ENCODE peak calls at places on chromosomes 2 and 18, in ten cellular contexts. L is GM12864, R is AG10803, U is PC-9, F is thoracic aorta, Y is testis, A is transverse colon, W is Peyer's patch, K is AG09309, V is ovary. M is an unnamed sample.

GRCh38 chr2:70086278-70086837 is 919 bp upstream of the PCBP1 start:
- DNase-seq in L (peak), R (peak), U (peak), F (peak), Y (peak), A (peak), W (no peak), K (no peak), V (peak), M (peak)

GRCh38 chr2:62293490-62294212 is 97.7 kb downstream of the B3GNT2 start:
- DNase-seq in L (no peak), R (no peak), U (peak), F (no peak), Y (peak), A (peak), W (peak), K (no peak), V (peak), M (no peak)

GRCh38 chr2:75801234-75801982 is 90.7 kb upstream of the GCFC2 start:
- DNase-seq in L (no peak), R (no peak), U (no peak), F (no peak), Y (no peak), A (no peak), W (no peak), K (no peak), V (no peak), M (no peak)

GRCh38 chr18:69400976-69401474 is 337 bp downstream of the DOK6 start:
- DNase-seq in L (no peak), R (peak), U (no peak), F (no peak), Y (peak), A (peak), W (no peak), K (no peak), V (peak), M (no peak)

GRCh38 chr2:200506679-200507078 is 3.2 kb downstream of the KCTD18 start:
- DNase-seq in L (no peak), R (no peak), U (no peak), F (no peak), Y (no peak), A (no peak), W (no peak), K (no peak), V (no peak), M (no peak)

GRCh38 chr2:120817956-120818325 is 82.3 kb downstream of the GLI2 start:
- DNase-seq in L (no peak), R (no peak), U (no peak), F (no peak), Y (no peak), A (no peak), W (peak), K (no peak), V (no peak), M (no peak)

GRCh38 chr18:45938488-45938935 is 28.6 kb downstream of the EPG5 start:
- DNase-seq in L (no peak), R (no peak), U (no peak), F (no peak), Y (no peak), A (no peak), W (no peak), K (no peak), V (no peak), M (peak)

GRCh38 chr2:69767034-69767433 is 25.1 kb downstream of the ANXA4 start:
- DNase-seq in L (no peak), R (peak), U (no peak), F (no peak), Y (peak), A (no peak), W (no peak), K (peak), V (peak), M (no peak)

GRCh38 chr2:169291517-169291916 is 70.8 kb downstream of the LRP2 start:
- DNase-seq in L (no peak), R (no peak), U (no peak), F (no peak), Y (no peak), A (no peak), W (no peak), K (no peak), V (no peak), M (no peak)

GRCh38 chr2:203327918-203328734 is at the start of gene ABI2:
- DNase-seq in L (no peak), R (peak), U (peak), F (peak), Y (peak), A (peak), W (peak), K (no peak), V (peak), M (peak)

GRCh38 chr18:48031011-48031480 is 100.6 kb upstream of the SMAD2 start:
- DNase-seq in L (no peak), R (peak), U (peak), F (no peak), Y (peak), A (peak), W (no peak), K (no peak), V (peak), M (no peak)

GRCh38 chr2:232970051-232970450 is 43.0 kb downstream of the NGEF start:
- DNase-seq in L (no peak), R (no peak), U (no peak), F (no peak), Y (no peak), A (no peak), W (no peak), K (no peak), V (no peak), M (no peak)

GRCh38 chr18:54330768-54331548 is 26.7 kb downstream of the STARD6 start:
- DNase-seq in L (no peak), R (no peak), U (no peak), F (no peak), Y (no peak), A (no peak), W (no peak), K (no peak), V (no peak), M (no peak)

GRCh38 chr18:76374330-76375281 is 120.4 kb downstream of the ZNF516 start:
- DNase-seq in L (no peak), R (no peak), U (no peak), F (no peak), Y (no peak), A (no peak), W (no peak), K (no peak), V (no peak), M (peak)

GRCh38 chr18:77249583-77250500 is at the start of gene GALR1:
- DNase-seq in L (no peak), R (no peak), U (no peak), F (no peak), Y (no peak), A (no peak), W (no peak), K (no peak), V (no peak), M (no peak)

GRCh38 chr2:74863802-74864248 is 29.9 kb downstream of the HK2 start:
- DNase-seq in L (no peak), R (no peak), U (peak), F (no peak), Y (no peak), A (peak), W (peak), K (no peak), V (no peak), M (no peak)

GRCh38 chr2:184004289-184004944 is 593.9 kb upstream of the ZNF804A start:
- DNase-seq in L (peak), R (no peak), U (no peak), F (no peak), Y (no peak), A (no peak), W (no peak), K (no peak), V (no peak), M (no peak)

GRCh38 chr2:157087373-157088005 is 170.0 kb upstream of the GALNT5 start:
- DNase-seq in L (no peak), R (peak), U (no peak), F (no peak), Y (no peak), A (no peak), W (no peak), K (peak), V (no peak), M (no peak)

GRCh38 chr2:218815649-218816048 is 16.0 kb downstream of the PRKAG3 start:
- DNase-seq in L (no peak), R (no peak), U (no peak), F (no peak), Y (no peak), A (no peak), W (no peak), K (no peak), V (no peak), M (no peak)

GRCh38 chr2:8587920-8588830 is 93.7 kb upstream of the ID2 start:
- DNase-seq in L (no peak), R (no peak), U (no peak), F (no peak), Y (no peak), A (no peak), W (no peak), K (no peak), V (no peak), M (no peak)

GRCh38 chr2:22355816-22356433 is 1029.1 kb upstream of the KLHL29 start:
- DNase-seq in L (no peak), R (no peak), U (no peak), F (no peak), Y (peak), A (peak), W (no peak), K (no peak), V (peak), M (peak)

GRCh38 chr2:63983986-63984605 is 35.1 kb downstream of the VPS54 start:
- DNase-seq in L (no peak), R (peak), U (peak), F (no peak), Y (no peak), A (no peak), W (no peak), K (no peak), V (no peak), M (no peak)

GRCh38 chr2:218964041-218964771 is 4.7 kb downstream of the CDK5R2 start:
- DNase-seq in L (no peak), R (peak), U (peak), F (no peak), Y (no peak), A (no peak), W (no peak), K (peak), V (no peak), M (peak)

GRCh38 chr2:179726461-179727180 is 134.8 kb downstream of the ZNF385B start:
- DNase-seq in L (no peak), R (no peak), U (no peak), F (no peak), Y (no peak), A (no peak), W (no peak), K (no peak), V (no peak), M (no peak)

GRCh38 chr2:124283090-124283489 is 258.0 kb downstream of the CNTNAP5 start:
- DNase-seq in L (no peak), R (peak), U (peak), F (no peak), Y (no peak), A (no peak), W (no peak), K (no peak), V (no peak), M (no peak)

GRCh38 chr2:42055573-42056514 is 8.0 kb downstream of the PKDCC start:
- DNase-seq in L (no peak), R (no peak), U (no peak), F (no peak), Y (no peak), A (peak), W (peak), K (no peak), V (no peak), M (no peak)

GRCh38 chr2:25292408-25292807 is 49.3 kb downstream of the DNMT3A start:
- DNase-seq in L (no peak), R (no peak), U (no peak), F (no peak), Y (no peak), A (no peak), W (no peak), K (no peak), V (no peak), M (no peak)

DNA sequence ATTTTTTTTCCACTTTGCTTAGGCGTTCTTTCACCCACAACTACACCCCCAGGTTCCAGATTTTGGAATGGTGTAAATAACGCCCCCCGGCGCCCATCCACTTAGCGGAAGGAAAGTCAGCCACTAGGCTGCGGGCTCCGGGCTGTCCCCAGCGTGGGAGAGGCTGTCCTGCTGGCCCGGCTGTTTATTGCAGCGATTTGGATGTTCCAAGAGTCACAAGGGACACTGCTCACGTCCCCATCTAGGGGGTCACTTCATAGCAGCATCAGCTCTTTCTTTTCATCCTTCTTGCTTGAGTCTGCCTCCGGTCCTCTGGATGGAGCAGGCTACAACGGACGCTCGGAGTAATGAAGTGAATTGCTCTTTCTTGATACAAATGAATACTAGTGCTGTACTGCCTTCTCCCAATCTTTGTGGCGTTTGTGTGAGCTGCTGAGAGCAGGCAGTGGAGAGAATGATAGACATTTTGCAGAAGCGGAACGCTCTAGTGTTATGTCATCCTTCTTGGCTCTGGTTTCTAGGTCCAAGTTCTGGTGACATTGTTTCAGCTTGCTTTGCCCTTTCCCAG is 50.7 kb upstream of the PAIP2B start:
- DNase-seq in L (no peak), R (peak), U (peak), F (no peak), Y (peak), A (peak), W (no peak), K (no peak), V (no peak), M (no peak)
- H3K4me3 ChIP-seq in L (peak), R (peak), U (peak), F (peak), Y (peak), A (peak), W (peak), K (peak), V (no peak), M (no peak)

GRCh38 chr2:186592137-186592875 is 2.5 kb downstream of the ITGAV start:
- DNase-seq in L (no peak), R (no peak), U (no peak), F (no peak), Y (no peak), A (no peak), W (no peak), K (no peak), V (no peak), M (no peak)
- H3K4me3 ChIP-seq in L (no peak), R (peak), U (peak), F (peak), Y (no peak), A (no peak), W (no peak), K (no peak), V (peak), M (no peak)

GRCh38 chr18:58962331-58962730 is 97.7 kb downstream of the ZNF532 start:
- DNase-seq in L (no peak), R (no peak), U (no peak), F (no peak), Y (no peak), A (no peak), W (no peak), K (no peak), V (no peak), M (no peak)

GRCh38 chr18:58967643-58968291 is 103.1 kb downstream of the ZNF532 start:
- DNase-seq in L (no peak), R (peak), U (no peak), F (no peak), Y (no peak), A (peak), W (no peak), K (no peak), V (no peak), M (no peak)

GRCh38 chr18:58966704-58967103 is 102.0 kb downstream of the ZNF532 start:
- DNase-seq in L (no peak), R (no peak), U (no peak), F (no peak), Y (no peak), A (no peak), W (no peak), K (no peak), V (no peak), M (no peak)

GRCh38 chr18:58965930-58966662 is 101.4 kb downstream of the ZNF532 start:
- DNase-seq in L (no peak), R (no peak), U (no peak), F (no peak), Y (no peak), A (no peak), W (no peak), K (no peak), V (no peak), M (no peak)

DNA sequence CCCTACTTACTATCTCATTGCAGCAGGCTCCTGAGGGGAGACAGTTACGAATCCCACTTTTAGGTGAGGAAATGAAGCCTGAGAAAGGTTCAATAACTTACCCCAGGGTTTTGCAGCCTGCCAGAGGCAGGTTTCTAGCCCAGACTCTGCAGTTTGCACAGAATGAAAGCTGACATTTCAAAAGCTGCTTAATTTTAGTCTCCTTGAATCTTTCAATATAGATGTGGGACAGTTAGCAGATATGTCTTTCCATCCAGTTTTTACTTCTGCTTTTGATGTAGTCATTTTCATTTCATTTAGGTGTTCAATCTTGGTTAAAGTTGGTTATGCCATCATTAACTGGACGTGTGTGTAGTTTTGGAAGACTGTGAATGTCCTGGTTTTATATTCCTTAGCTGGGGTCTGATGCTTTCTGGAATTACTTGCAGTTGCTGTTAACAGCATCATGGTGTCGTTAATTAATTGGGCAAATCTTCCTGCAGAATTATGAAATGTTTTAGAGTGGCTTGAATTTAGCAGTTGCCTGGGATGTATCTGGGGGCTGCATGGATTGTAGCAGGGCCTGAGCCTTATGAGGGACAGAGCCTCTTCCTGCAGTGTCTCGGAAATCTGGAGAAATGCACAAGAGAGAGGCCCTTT is 100.7 kb downstream of the ZNF532 start:
- DNase-seq in L (no peak), R (no peak), U (no peak), F (no peak), Y (no peak), A (no peak), W (no peak), K (no peak), V (no peak), M (no peak)
- H3K4me3 ChIP-seq in L (peak), R (no peak), U (no peak), F (peak), Y (no peak), A (no peak), W (no peak), K (no peak), V (no peak), M (no peak)

DNA sequence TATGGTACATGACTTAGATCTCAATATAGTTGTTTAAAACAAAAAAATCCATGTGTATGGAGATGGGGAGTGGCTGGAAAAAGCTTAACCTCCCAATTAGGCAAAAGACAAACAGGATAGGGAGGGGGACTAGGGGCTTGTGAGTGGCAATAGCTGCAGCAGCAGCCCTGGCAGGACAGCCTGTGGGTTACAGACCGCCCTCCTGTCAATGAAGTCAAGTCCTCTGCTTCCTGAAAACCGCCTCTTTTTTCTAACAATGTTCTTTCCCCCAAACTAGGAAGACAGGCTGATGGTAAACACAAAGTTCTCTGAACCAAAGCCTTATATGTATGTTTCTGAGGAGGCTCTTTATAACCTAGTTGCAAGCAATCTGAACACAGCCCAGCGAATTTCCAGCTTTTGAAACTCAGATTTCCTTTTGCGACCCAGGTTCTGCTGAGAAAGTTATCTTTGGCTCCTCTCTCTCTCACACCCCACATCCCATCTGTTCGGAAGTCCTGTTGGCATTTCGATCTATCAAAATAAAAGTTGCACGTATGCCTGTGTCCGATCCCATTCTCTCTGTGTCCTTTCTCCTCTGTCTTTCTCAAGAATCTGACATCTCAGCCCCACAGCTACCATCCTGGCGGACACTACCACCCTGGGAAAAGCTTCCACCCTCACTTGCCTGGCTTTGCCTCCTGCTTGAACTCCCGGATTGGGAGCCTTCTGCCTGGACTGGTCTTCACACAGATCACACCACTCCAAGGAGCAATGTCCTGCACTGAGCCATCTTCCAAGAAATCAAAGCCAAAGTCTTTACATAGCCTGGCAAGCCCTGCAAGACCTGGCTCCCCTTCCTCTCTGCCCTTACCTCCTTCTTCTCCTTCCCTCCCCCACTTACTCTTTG is 10.1 kb downstream of the ATP8B1 start:
- DNase-seq in L (no peak), R (no peak), U (no peak), F (no peak), Y (no peak), A (no peak), W (no peak), K (no peak), V (no peak), M (no peak)
- H3K4me3 ChIP-seq in L (no peak), R (peak), U (no peak), F (peak), Y (no peak), A (no peak), W (no peak), K (no peak), V (no peak), M (no peak)

GRCh38 chr2:177393824-177394614 is 1.4 kb downstream of the AGPS start:
- DNase-seq in L (no peak), R (no peak), U (no peak), F (no peak), Y (no peak), A (no peak), W (no peak), K (no peak), V (no peak), M (no peak)

GRCh38 chr2:177392373-177393246 is at the start of gene AGPS:
- DNase-seq in L (peak), R (peak), U (peak), F (peak), Y (peak), A (peak), W (peak), K (no peak), V (peak), M (peak)

GRCh38 chr2:177391822-177392372 is 676 bp upstream of the AGPS start:
- DNase-seq in L (no peak), R (no peak), U (no peak), F (no peak), Y (no peak), A (no peak), W (no peak), K (no peak), V (no peak), M (no peak)

GRCh38 chr2:177394622-177395021 is 2.0 kb downstream of the AGPS start:
- DNase-seq in L (no peak), R (no peak), U (no peak), F (no peak), Y (no peak), A (no peak), W (no peak), K (no peak), V (no peak), M (no peak)

GRCh38 chr2:177393381-177393780 is 808 bp downstream of the AGPS start:
- DNase-seq in L (no peak), R (no peak), U (no peak), F (no peak), Y (no peak), A (peak), W (no peak), K (no peak), V (no peak), M (peak)
- H3K4me3 ChIP-seq in L (peak), R (peak), U (peak), F (peak), Y (peak), A (peak), W (peak), K (peak), V (peak), M (peak)

M was measured in Jurkat, Clone E6-1.